ENCODE peak calls at places on chromosomes 2 and 18, in nine cellular contexts. One of them, this sample, is unnamed.
A peak's percentile ranks its signal among the peaks of the same experiment; 100 is the strongest.

GRCh38 chr18:28153485-28154065 is 23.4 kb downstream of the CDH2 start:
- DNase-seq in activated CD4-positive, CD25-positive, alpha-beta regulatory T cell: no peak
- DNase-seq in hypothalamus: no peak
- DNase-seq in skeletal muscle cell: no peak
- DNase-seq in left cardiac atrium: no peak
- DNase-seq in NCI-H1417: no peak
- DNase-seq in CD8-positive, alpha-beta T cell: no peak
- DNase-seq in hippocampal formation: no peak
- DNase-seq in left lung: no peak
- DNase-seq in this sample: no peak

GRCh38 chr18:470661-471501 is 29.6 kb downstream of the COLEC12 start:
- DNase-seq in activated CD4-positive, CD25-positive, alpha-beta regulatory T cell: no peak
- DNase-seq in hypothalamus: no peak
- DNase-seq in skeletal muscle cell: no peak
- DNase-seq in left cardiac atrium: no peak
- DNase-seq in NCI-H1417: no peak
- DNase-seq in CD8-positive, alpha-beta T cell: no peak
- DNase-seq in hippocampal formation: no peak
- DNase-seq in left lung: no peak
- DNase-seq in this sample: no peak

GRCh38 chr2:102109016-102109415 is 33.5 kb upstream of the IL1R1 start:
- DNase-seq in activated CD4-positive, CD25-positive, alpha-beta regulatory T cell: no peak
- DNase-seq in hypothalamus: no peak
- DNase-seq in skeletal muscle cell: no peak
- DNase-seq in left cardiac atrium: no peak
- DNase-seq in NCI-H1417: no peak
- DNase-seq in CD8-positive, alpha-beta T cell: no peak
- DNase-seq in hippocampal formation: no peak
- DNase-seq in left lung: no peak
- DNase-seq in this sample: no peak

GRCh38 chr2:236633764-236634163 is 64.1 kb downstream of the ACKR3 start:
- DNase-seq in activated CD4-positive, CD25-positive, alpha-beta regulatory T cell: no peak
- DNase-seq in hypothalamus: no peak
- DNase-seq in skeletal muscle cell: no peak
- DNase-seq in left cardiac atrium: no peak
- DNase-seq in NCI-H1417: no peak
- DNase-seq in CD8-positive, alpha-beta T cell: no peak
- DNase-seq in hippocampal formation: no peak
- DNase-seq in left lung: no peak
- DNase-seq in this sample: no peak

GRCh38 chr2:29223257-29223656 is 108.0 kb downstream of the CLIP4 start:
- DNase-seq in activated CD4-positive, CD25-positive, alpha-beta regulatory T cell: no peak
- DNase-seq in hypothalamus: no peak
- DNase-seq in skeletal muscle cell: no peak
- DNase-seq in left cardiac atrium: no peak
- DNase-seq in NCI-H1417: no peak
- DNase-seq in CD8-positive, alpha-beta T cell: no peak
- DNase-seq in hippocampal formation: no peak
- DNase-seq in left lung: no peak
- DNase-seq in this sample: no peak

GRCh38 chr2:55420901-55421300 is 1.2 kb upstream of the CCDC88A start:
- DNase-seq in activated CD4-positive, CD25-positive, alpha-beta regulatory T cell: no peak
- DNase-seq in hypothalamus: no peak
- DNase-seq in skeletal muscle cell: no peak
- DNase-seq in left cardiac atrium: no peak
- DNase-seq in NCI-H1417: no peak
- DNase-seq in CD8-positive, alpha-beta T cell: no peak
- DNase-seq in hippocampal formation: no peak
- DNase-seq in left lung: no peak
- DNase-seq in this sample: peak; percentile 14

GRCh38 chr2:74865770-74866674 is 32.1 kb downstream of the HK2 start:
- DNase-seq in activated CD4-positive, CD25-positive, alpha-beta regulatory T cell: no peak
- DNase-seq in hypothalamus: no peak
- DNase-seq in skeletal muscle cell: no peak
- DNase-seq in left cardiac atrium: no peak
- DNase-seq in NCI-H1417: no peak
- DNase-seq in CD8-positive, alpha-beta T cell: no peak
- DNase-seq in hippocampal formation: no peak
- DNase-seq in left lung: no peak
- DNase-seq in this sample: no peak

GRCh38 chr2:10863047-10863446 is 48.7 kb upstream of the KCNF1 start:
- DNase-seq in activated CD4-positive, CD25-positive, alpha-beta regulatory T cell: no peak
- DNase-seq in hypothalamus: no peak
- DNase-seq in skeletal muscle cell: no peak
- DNase-seq in left cardiac atrium: no peak
- DNase-seq in NCI-H1417: no peak
- DNase-seq in CD8-positive, alpha-beta T cell: no peak
- DNase-seq in hippocampal formation: no peak
- DNase-seq in left lung: no peak
- DNase-seq in this sample: no peak

GRCh38 chr2:152718909-152719645 is 657 bp downstream of the ARL6IP6 start:
- DNase-seq in activated CD4-positive, CD25-positive, alpha-beta regulatory T cell: no peak
- DNase-seq in hypothalamus: no peak
- DNase-seq in skeletal muscle cell: no peak
- DNase-seq in left cardiac atrium: no peak
- DNase-seq in NCI-H1417: peak; percentile 58
- DNase-seq in CD8-positive, alpha-beta T cell: no peak
- DNase-seq in hippocampal formation: no peak
- DNase-seq in left lung: no peak
- DNase-seq in this sample: peak; percentile 93

GRCh38 chr2:127853667-127854066 is 4.3 kb downstream of the POLR2D start:
- DNase-seq in activated CD4-positive, CD25-positive, alpha-beta regulatory T cell: no peak
- DNase-seq in hypothalamus: no peak
- DNase-seq in skeletal muscle cell: no peak
- DNase-seq in left cardiac atrium: no peak
- DNase-seq in NCI-H1417: no peak
- DNase-seq in CD8-positive, alpha-beta T cell: no peak
- DNase-seq in hippocampal formation: no peak
- DNase-seq in left lung: no peak
- DNase-seq in this sample: no peak

GRCh38 chr2:241871538-241872312 is 2.2 kb downstream of the RTP5 start:
- DNase-seq in activated CD4-positive, CD25-positive, alpha-beta regulatory T cell: no peak
- DNase-seq in hypothalamus: no peak
- DNase-seq in skeletal muscle cell: no peak
- DNase-seq in left cardiac atrium: no peak
- DNase-seq in NCI-H1417: no peak
- DNase-seq in CD8-positive, alpha-beta T cell: no peak
- DNase-seq in hippocampal formation: no peak
- DNase-seq in left lung: peak; percentile 80
- DNase-seq in this sample: no peak

GRCh38 chr2:8539743-8540551 is 141.9 kb upstream of the ID2 start:
- DNase-seq in activated CD4-positive, CD25-positive, alpha-beta regulatory T cell: no peak
- DNase-seq in hypothalamus: no peak
- DNase-seq in skeletal muscle cell: no peak
- DNase-seq in left cardiac atrium: peak; percentile 40
- DNase-seq in NCI-H1417: no peak
- DNase-seq in CD8-positive, alpha-beta T cell: no peak
- DNase-seq in hippocampal formation: no peak
- DNase-seq in left lung: peak; percentile 78
- DNase-seq in this sample: peak; percentile 37

GRCh38 chr2:167187910-167188595 is 299.8 kb downstream of the XIRP2 start:
- DNase-seq in activated CD4-positive, CD25-positive, alpha-beta regulatory T cell: no peak
- DNase-seq in hypothalamus: no peak
- DNase-seq in skeletal muscle cell: no peak
- DNase-seq in left cardiac atrium: no peak
- DNase-seq in NCI-H1417: no peak
- DNase-seq in CD8-positive, alpha-beta T cell: no peak
- DNase-seq in hippocampal formation: no peak
- DNase-seq in left lung: no peak
- DNase-seq in this sample: no peak

GRCh38 chr2:44997948-44998347 is 11.3 kb downstream of the SIX2 start:
- DNase-seq in activated CD4-positive, CD25-positive, alpha-beta regulatory T cell: no peak
- DNase-seq in hypothalamus: no peak
- DNase-seq in skeletal muscle cell: no peak
- DNase-seq in left cardiac atrium: no peak
- DNase-seq in NCI-H1417: no peak
- DNase-seq in CD8-positive, alpha-beta T cell: no peak
- DNase-seq in hippocampal formation: no peak
- DNase-seq in left lung: no peak
- DNase-seq in this sample: no peak

GRCh38 chr2:239830066-239830717 is 194.9 kb downstream of the NDUFA10 start:
- DNase-seq in activated CD4-positive, CD25-positive, alpha-beta regulatory T cell: no peak
- DNase-seq in hypothalamus: no peak
- DNase-seq in skeletal muscle cell: no peak
- DNase-seq in left cardiac atrium: no peak
- DNase-seq in NCI-H1417: no peak
- DNase-seq in CD8-positive, alpha-beta T cell: no peak
- DNase-seq in hippocampal formation: no peak
- DNase-seq in left lung: peak; percentile 53
- DNase-seq in this sample: no peak

GRCh38 chr2:11938196-11938595 is 191.8 kb downstream of the LPIN1 start:
- DNase-seq in activated CD4-positive, CD25-positive, alpha-beta regulatory T cell: no peak
- DNase-seq in hypothalamus: no peak
- DNase-seq in skeletal muscle cell: peak; percentile 37
- DNase-seq in left cardiac atrium: peak; percentile 83
- DNase-seq in NCI-H1417: peak; percentile 31
- DNase-seq in CD8-positive, alpha-beta T cell: no peak
- DNase-seq in hippocampal formation: no peak
- DNase-seq in left lung: no peak
- DNase-seq in this sample: no peak

GRCh38 chr2:25042321-25043240 is 705 bp downstream of the EFR3B start:
- DNase-seq in activated CD4-positive, CD25-positive, alpha-beta regulatory T cell: no peak
- DNase-seq in hypothalamus: peak; percentile 39
- DNase-seq in skeletal muscle cell: no peak
- DNase-seq in left cardiac atrium: peak; percentile 53
- DNase-seq in NCI-H1417: peak; percentile 47
- DNase-seq in CD8-positive, alpha-beta T cell: peak; percentile 19
- DNase-seq in hippocampal formation: peak; percentile 63
- DNase-seq in left lung: peak; percentile 85
- DNase-seq in this sample: peak; percentile 6

GRCh38 chr18:23683671-23684070 is 5.6 kb upstream of the LAMA3 start:
- DNase-seq in activated CD4-positive, CD25-positive, alpha-beta regulatory T cell: no peak
- DNase-seq in hypothalamus: no peak
- DNase-seq in skeletal muscle cell: no peak
- DNase-seq in left cardiac atrium: no peak
- DNase-seq in NCI-H1417: no peak
- DNase-seq in CD8-positive, alpha-beta T cell: no peak
- DNase-seq in hippocampal formation: no peak
- DNase-seq in left lung: no peak
- DNase-seq in this sample: no peak

GRCh38 chr18:31500161-31500688 is 2.2 kb downstream of the DSG2 start:
- DNase-seq in activated CD4-positive, CD25-positive, alpha-beta regulatory T cell: no peak
- DNase-seq in hypothalamus: no peak
- DNase-seq in skeletal muscle cell: no peak
- DNase-seq in left cardiac atrium: no peak
- DNase-seq in NCI-H1417: no peak
- DNase-seq in CD8-positive, alpha-beta T cell: no peak
- DNase-seq in hippocampal formation: no peak
- DNase-seq in left lung: no peak
- DNase-seq in this sample: peak; percentile 53

GRCh38 chr2:37867166-37867565 is 57.9 kb upstream of the RMDN2 start:
- DNase-seq in activated CD4-positive, CD25-positive, alpha-beta regulatory T cell: no peak
- DNase-seq in hypothalamus: no peak
- DNase-seq in skeletal muscle cell: no peak
- DNase-seq in left cardiac atrium: no peak
- DNase-seq in NCI-H1417: no peak
- DNase-seq in CD8-positive, alpha-beta T cell: no peak
- DNase-seq in hippocampal formation: no peak
- DNase-seq in left lung: no peak
- DNase-seq in this sample: no peak

GRCh38 chr18:55262021-55262560 is 302.8 kb upstream of the CCDC68 start:
- DNase-seq in activated CD4-positive, CD25-positive, alpha-beta regulatory T cell: no peak
- DNase-seq in hypothalamus: no peak
- DNase-seq in skeletal muscle cell: no peak
- DNase-seq in left cardiac atrium: no peak
- DNase-seq in NCI-H1417: no peak
- DNase-seq in CD8-positive, alpha-beta T cell: no peak
- DNase-seq in hippocampal formation: no peak
- DNase-seq in left lung: no peak
- DNase-seq in this sample: no peak

GRCh38 chr2:18829331-18829902 is 240.0 kb upstream of the NT5C1B start:
- DNase-seq in activated CD4-positive, CD25-positive, alpha-beta regulatory T cell: no peak
- DNase-seq in hypothalamus: no peak
- DNase-seq in skeletal muscle cell: no peak
- DNase-seq in left cardiac atrium: no peak
- DNase-seq in NCI-H1417: no peak
- DNase-seq in CD8-positive, alpha-beta T cell: no peak
- DNase-seq in hippocampal formation: no peak
- DNase-seq in left lung: no peak
- DNase-seq in this sample: no peak

This sample was measured in small intestine.